ENCODE peak calls at places on chromosomes 2 and 18, in five cellular contexts. G is body of pancreas; R is fibroblast of pulmonary artery; A is cardiac fibroblast; E is CD8-positive, alpha-beta T cell. O is an unnamed sample.

GRCh38 chr2:157447751-157448150 is 3.9 kb upstream of the CYTIP start:
- DNase-seq in G (no peak), R (no peak), A (no peak), E (no peak), O (no peak)

GRCh38 chr18:54852780-54853675 is 24.8 kb downstream of the RAB27B start:
- DNase-seq in G (no peak), R (peak), A (peak), E (no peak), O (no peak)

GRCh38 chr2:108169982-108170625 is 69.7 kb upstream of the SULT1C3 start:
- DNase-seq in G (no peak), R (peak), A (peak), E (no peak), O (no peak)

GRCh38 chr2:230326453-230327417 is at the start of gene SP140L:
- DNase-seq in G (peak), R (peak), A (peak), E (peak), O (peak)

GRCh38 chr2:128772671-128773070 is 454.0 kb upstream of the HS6ST1 start:
- DNase-seq in G (no peak), R (no peak), A (no peak), E (no peak), O (peak)

GRCh38 chr18:76487782-76488181 is 7.3 kb downstream of the ZNF516 start:
- DNase-seq in G (no peak), R (no peak), A (no peak), E (no peak), O (no peak)

GRCh38 chr2:70922591-70923234 is 13.0 kb upstream of the ATP6V1B1 start:
- DNase-seq in G (no peak), R (no peak), A (no peak), E (no peak), O (no peak)

GRCh38 chr2:188869560-188869959 is 104.6 kb upstream of the COL3A1 start:
- DNase-seq in G (no peak), R (peak), A (peak), E (no peak), O (no peak)

GRCh38 chr18:8699948-8700347 is 5.4 kb upstream of the MTCL1 start:
- DNase-seq in G (no peak), R (no peak), A (peak), E (no peak), O (no peak)

GRCh38 chr2:182717451-182718215 is 1.6 kb downstream of the DNAJC10 start:
- DNase-seq in G (no peak), R (no peak), A (no peak), E (no peak), O (peak)

GRCh38 chr2:100822587-100823248 is 2.8 kb downstream of the NPAS2 start:
- DNase-seq in G (peak), R (peak), A (peak), E (no peak), O (no peak)
- H3K4me3 ChIP-seq in G (no peak), R (peak), A (no peak), E (no peak), O (no peak)

GRCh38 chr18:40708726-40709125 is 1246.3 kb upstream of the PIK3C3 start:
- DNase-seq in G (no peak), R (peak), A (peak), E (no peak), O (no peak)
- H3K4me3 ChIP-seq in G (no peak), R (no peak), A (no peak), E (no peak), O (no peak)

GRCh38 chr18:25490316-25490715 is 138.3 kb upstream of the ZNF521 start:
- DNase-seq in G (no peak), R (no peak), A (no peak), E (no peak), O (no peak)
- H3K4me3 ChIP-seq in G (no peak), R (no peak), A (no peak), E (no peak), O (no peak)

GRCh38 chr2:64649626-64650025 is 4.1 kb downstream of the SERTAD2 start:
- DNase-seq in G (peak), R (no peak), A (no peak), E (no peak), O (no peak)

GRCh38 chr2:64651590-64651989 is 2.1 kb downstream of the SERTAD2 start:
- DNase-seq in G (no peak), R (no peak), A (no peak), E (no peak), O (no peak)

GRCh38 chr2:64650257-64650656 is 3.5 kb downstream of the SERTAD2 start:
- DNase-seq in G (no peak), R (no peak), A (no peak), E (no peak), O (no peak)

GRCh38 chr2:64650722-64651338 is 2.9 kb downstream of the SERTAD2 start:
- DNase-seq in G (peak), R (no peak), A (no peak), E (no peak), O (peak)

DNA sequence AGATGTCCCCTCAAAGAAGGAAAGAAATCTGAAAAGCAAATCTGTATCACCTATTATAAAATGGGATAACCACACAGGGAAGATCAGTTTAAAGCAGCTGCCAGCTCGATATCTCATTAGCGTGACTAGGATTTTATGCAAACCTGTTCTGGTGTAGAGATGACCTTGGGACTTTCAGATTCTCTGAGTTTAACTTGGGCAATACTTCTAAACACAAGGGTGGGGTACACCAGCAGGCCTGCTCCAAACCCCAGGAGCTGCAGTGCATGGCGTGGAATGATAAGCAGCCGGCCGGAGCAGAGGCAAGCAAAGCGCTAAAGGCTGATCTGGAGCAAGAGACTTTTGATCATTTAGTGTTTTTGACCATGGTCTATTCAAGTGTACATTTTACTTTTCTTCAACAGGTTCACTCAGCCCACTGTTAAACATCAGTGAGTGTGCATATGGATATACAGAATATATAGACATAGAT is 4.7 kb downstream of the SERTAD2 start:
- DNase-seq in G (peak), R (no peak), A (no peak), E (no peak), O (no peak)
- H3K4me3 ChIP-seq in G (no peak), R (no peak), A (no peak), E (no peak), O (no peak)

GRCh38 chr2:199462167-199462976 is 4.6 kb upstream of the SATB2 start:
- DNase-seq in G (no peak), R (no peak), A (no peak), E (no peak), O (no peak)
- H3K4me3 ChIP-seq in G (no peak), R (no peak), A (no peak), E (no peak), O (peak)

DNA sequence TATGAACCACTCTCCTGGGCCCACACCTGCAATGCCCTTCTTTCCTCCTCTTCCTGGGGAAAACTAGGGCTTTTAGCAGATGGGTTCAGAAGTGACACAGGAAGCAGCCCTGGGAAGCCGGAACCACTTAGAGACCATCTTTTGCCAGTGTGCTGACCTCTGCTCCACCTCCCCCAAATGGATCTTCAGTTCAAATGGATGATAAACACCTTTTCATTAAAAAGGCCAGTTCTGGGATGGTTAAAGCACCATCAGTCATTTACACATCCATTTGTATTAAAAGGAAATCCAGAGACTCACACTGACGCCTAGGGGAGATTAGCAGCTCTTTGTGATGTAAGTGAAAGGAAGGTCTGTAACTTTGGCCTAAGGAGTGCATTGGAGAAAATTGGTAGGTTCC is 47.5 kb downstream of the ACTR2 start:
- DNase-seq in G (no peak), R (no peak), A (no peak), E (no peak), O (no peak)
- H3K4me3 ChIP-seq in G (no peak), R (no peak), A (no peak), E (no peak), O (no peak)

GRCh38 chr2:161709428-161709827 is 85.2 kb downstream of the SLC4A10 start:
- DNase-seq in G (no peak), R (no peak), A (no peak), E (no peak), O (no peak)
- H3K4me3 ChIP-seq in G (no peak), R (no peak), A (no peak), E (no peak), O (no peak)

GRCh38 chr2:161418275-161418714 is 2.2 kb downstream of the TBR1 start:
- DNase-seq in G (no peak), R (no peak), A (no peak), E (no peak), O (no peak)
- H3K4me3 ChIP-seq in G (no peak), R (no peak), A (no peak), E (no peak), O (no peak)

GRCh38 chr2:96501471-96501874 is 3.7 kb downstream of the NEURL3 start:
- DNase-seq in G (peak), R (no peak), A (no peak), E (no peak), O (no peak)
- H3K4me3 ChIP-seq in G (no peak), R (no peak), A (no peak), E (no peak), O (no peak)